ENCODE peak calls at places on chromosomes 5 and 9, in six cellular contexts. Z, P, O, E, V and I are unnamed samples.

GRCh38 chr9:97864396-97864795 is 11.4 kb downstream of the FOXE1 start:
- DNase-seq in Z (no peak), O (no peak), V (no peak), E (no peak), P (no peak), I (no peak)

GRCh38 chr9:106916491-106917235 is 53.7 kb downstream of the ZNF462 start:
- DNase-seq in O (peak), V (no peak), Z (no peak), E (no peak), P (no peak), I (no peak)

GRCh38 chr5:112878760-112879159 is 17.7 kb downstream of the SRP19 start:
- DNase-seq in V (peak), O (no peak), P (no peak), E (peak), Z (no peak), I (no peak)

GRCh38 chr9:105957830-105958229 is 263.5 kb downstream of the TMEM38B start:
- DNase-seq in E (no peak), V (no peak), P (no peak), O (no peak), Z (no peak), I (no peak)

GRCh38 chr9:131697097-131697496 is 42.8 kb downstream of the RAPGEF1 start:
- DNase-seq in E (no peak), Z (no peak), O (no peak), V (no peak), P (no peak), I (no peak)

GRCh38 chr5:171855798-171856772 is 70.5 kb downstream of the SMIM23 start:
- DNase-seq in O (no peak), Z (no peak), V (no peak), P (no peak), E (no peak), I (no peak)

GRCh38 chr5:172920995-172921394 is 38.2 kb upstream of the RPL26L1 start:
- DNase-seq in E (no peak), O (no peak), Z (no peak), V (no peak), P (no peak), I (no peak)

GRCh38 chr5:177100714-177101121 is 14.0 kb downstream of the FGFR4 start:
- DNase-seq in Z (no peak), V (no peak), P (no peak), O (no peak), E (no peak), I (no peak)

GRCh38 chr9:18071651-18072060 is 402.3 kb upstream of the ADAMTSL1 start:
- DNase-seq in O (no peak), P (no peak), Z (no peak), V (no peak), E (no peak), I (no peak)

GRCh38 chr9:74760031-74760700 is 127.6 kb downstream of the TRPM6 start:
- DNase-seq in E (no peak), P (no peak), V (no peak), Z (no peak), O (no peak), I (no peak)

GRCh38 chr9:111516061-111516465 is 8.9 kb upstream of the ZNF483 start:
- DNase-seq in E (peak), Z (no peak), O (no peak), P (no peak), V (peak), I (no peak)

GRCh38 chr5:36878421-36879088 is 2.0 kb downstream of the NIPBL start:
- DNase-seq in O (peak), Z (no peak), V (no peak), E (no peak), P (no peak), I (no peak)